ENCODE peak calls at places on chromosomes 5 and 9, in six cellular contexts. One of them, this sample, is unnamed.

GRCh38 chr9:121463026-121463827 is 36.4 kb downstream of the GGTA1 start:
- DNase-seq in LHCN-M2: peak
- DNase-seq in CD4-positive, alpha-beta T cell: no peak
- DNase-seq in C1 segment of cervical spinal cord: no peak
- DNase-seq in HFFc6: no peak
- DNase-seq in GM12892: no peak
- DNase-seq in this sample: no peak

GRCh38 chr5:9058161-9058560 is 487.7 kb downstream of the SEMA5A start:
- DNase-seq in HFFc6: no peak
- DNase-seq in GM12892: no peak
- DNase-seq in C1 segment of cervical spinal cord: no peak
- DNase-seq in LHCN-M2: no peak
- DNase-seq in CD4-positive, alpha-beta T cell: no peak
- DNase-seq in this sample: no peak

GRCh38 chr9:83012578-83013260 is 50.2 kb downstream of the RASEF start:
- DNase-seq in CD4-positive, alpha-beta T cell: no peak
- DNase-seq in LHCN-M2: no peak
- DNase-seq in GM12892: no peak
- DNase-seq in C1 segment of cervical spinal cord: no peak
- DNase-seq in HFFc6: peak
- DNase-seq in this sample: no peak

GRCh38 chr5:39024005-39024404 is 50.2 kb downstream of the RICTOR start:
- DNase-seq in CD4-positive, alpha-beta T cell: no peak
- DNase-seq in C1 segment of cervical spinal cord: no peak
- DNase-seq in GM12892: no peak
- DNase-seq in LHCN-M2: peak
- DNase-seq in HFFc6: no peak
- DNase-seq in this sample: no peak

GRCh38 chr5:177133845-177134652 is 476 bp downstream of the NSD1 start:
- DNase-seq in GM12892: no peak
- DNase-seq in HFFc6: no peak
- DNase-seq in LHCN-M2: peak
- DNase-seq in C1 segment of cervical spinal cord: peak
- DNase-seq in CD4-positive, alpha-beta T cell: peak
- DNase-seq in this sample: peak

GRCh38 chr9:33267368-33267767 is 2.5 kb downstream of the CHMP5 start:
- DNase-seq in GM12892: no peak
- DNase-seq in LHCN-M2: no peak
- DNase-seq in HFFc6: no peak
- DNase-seq in C1 segment of cervical spinal cord: no peak
- DNase-seq in CD4-positive, alpha-beta T cell: no peak
- DNase-seq in this sample: no peak

GRCh38 chr5:146041180-146041789 is 64.1 kb downstream of the PLAC8L1 start:
- DNase-seq in CD4-positive, alpha-beta T cell: no peak
- DNase-seq in GM12892: no peak
- DNase-seq in LHCN-M2: peak
- DNase-seq in C1 segment of cervical spinal cord: no peak
- DNase-seq in HFFc6: no peak
- DNase-seq in this sample: no peak

GRCh38 chr5:14842117-14842516 is 29.5 kb downstream of the ANKH start:
- DNase-seq in C1 segment of cervical spinal cord: no peak
- DNase-seq in HFFc6: no peak
- DNase-seq in LHCN-M2: no peak
- DNase-seq in CD4-positive, alpha-beta T cell: no peak
- DNase-seq in GM12892: no peak
- DNase-seq in this sample: no peak

GRCh38 chr9:118522093-118523028 is 818.2 kb downstream of the TLR4 start:
- DNase-seq in CD4-positive, alpha-beta T cell: no peak
- DNase-seq in HFFc6: peak
- DNase-seq in LHCN-M2: peak
- DNase-seq in GM12892: no peak
- DNase-seq in C1 segment of cervical spinal cord: no peak
- DNase-seq in this sample: peak

GRCh38 chr9:16221350-16221749 is 649.1 kb downstream of the BNC2 start:
- DNase-seq in GM12892: no peak
- DNase-seq in C1 segment of cervical spinal cord: no peak
- DNase-seq in LHCN-M2: no peak
- DNase-seq in HFFc6: no peak
- DNase-seq in CD4-positive, alpha-beta T cell: no peak
- DNase-seq in this sample: peak

GRCh38 chr5:103562453-103563157 is at the start of gene NUDT12:
- DNase-seq in LHCN-M2: peak
- DNase-seq in HFFc6: peak
- DNase-seq in C1 segment of cervical spinal cord: peak
- DNase-seq in GM12892: peak
- DNase-seq in CD4-positive, alpha-beta T cell: no peak
- DNase-seq in this sample: peak